ENCODE peak calls at places on chromosomes 11 and 22, in five cellular contexts. B is GM23338, A is mammary epithelial cell, G is fibroblast of lung, H is transverse colon. R is an unnamed sample.

GRCh38 chr11:97622795-97623194 is 1233.0 kb downstream of the JRKL start:
- DNase-seq in H (no peak), A (peak), G (peak), B (no peak), R (no peak)

GRCh38 chr22:24176630-24177029 is 4.7 kb upstream of the SUSD2 start:
- DNase-seq in H (no peak), B (no peak), A (no peak), G (no peak), R (no peak)

GRCh38 chr11:101446238-101446637 is 137.6 kb downstream of the TRPC6 start:
- DNase-seq in G (peak), A (peak), B (no peak), H (no peak), R (no peak)

GRCh38 chr11:121412000-121412587 is 40.0 kb upstream of the SORL1 start:
- DNase-seq in A (no peak), B (no peak), G (no peak), H (no peak), R (no peak)

GRCh38 chr11:104352036-104352435 is 188.1 kb upstream of the PDGFD start:
- DNase-seq in B (no peak), G (no peak), H (no peak), A (peak), R (no peak)

GRCh38 chr11:60754887-60755286 is 1.8 kb upstream of the MS4A15 start:
- DNase-seq in H (no peak), B (no peak), A (no peak), G (no peak), R (no peak)

GRCh38 chr11:9953994-9954626 is 290.2 kb downstream of the SWAP70 start:
- DNase-seq in H (no peak), B (no peak), A (no peak), G (peak), R (no peak)

GRCh38 chr11:34204396-34205279 is 99.2 kb downstream of the NAT10 start:
- DNase-seq in B (peak), G (no peak), A (peak), H (no peak), R (no peak)

GRCh38 chr11:7558046-7558445 is 44.2 kb downstream of the PPFIBP2 start:
- DNase-seq in G (no peak), B (no peak), H (no peak), A (no peak), R (no peak)

GRCh38 chr11:32316846-32317525 is 118.4 kb downstream of the WT1 start:
- DNase-seq in G (peak), H (no peak), B (peak), A (no peak), R (no peak)

GRCh38 chr11:68140496-68141246 is 19.5 kb upstream of the CHKA start:
- DNase-seq in G (no peak), A (no peak), H (no peak), B (no peak), R (no peak)

GRCh38 chr11:12182650-12183511 is 72.5 kb downstream of the MICAL2 start:
- DNase-seq in B (no peak), G (peak), H (no peak), A (peak), R (peak)

GRCh38 chr11:86918943-86919342 is 36.3 kb downstream of the FZD4 start:
- DNase-seq in G (no peak), B (no peak), A (no peak), H (no peak), R (no peak)

GRCh38 chr11:110907629-110908028 is 195.4 kb upstream of the ARHGAP20 start:
- DNase-seq in A (peak), B (no peak), H (peak), G (peak), R (no peak)

GRCh38 chr11:58905141-58905715 is 34.1 kb upstream of the GLYATL1 start:
- DNase-seq in A (peak), G (peak), B (peak), H (no peak), R (peak)

GRCh38 chr22:45612451-45612901 is 59.2 kb upstream of the ATXN10 start:
- DNase-seq in B (no peak), H (no peak), G (peak), A (peak), R (peak)

GRCh38 chr11:64101461-64101860 is 64.5 kb downstream of the MACROD1 start:
- DNase-seq in G (no peak), H (no peak), B (no peak), A (no peak), R (no peak)

GRCh38 chr22:39219071-39220050 is 25.4 kb downstream of the PDGFB start:
- DNase-seq in B (peak), H (no peak), A (no peak), G (no peak), R (no peak)

DNA sequence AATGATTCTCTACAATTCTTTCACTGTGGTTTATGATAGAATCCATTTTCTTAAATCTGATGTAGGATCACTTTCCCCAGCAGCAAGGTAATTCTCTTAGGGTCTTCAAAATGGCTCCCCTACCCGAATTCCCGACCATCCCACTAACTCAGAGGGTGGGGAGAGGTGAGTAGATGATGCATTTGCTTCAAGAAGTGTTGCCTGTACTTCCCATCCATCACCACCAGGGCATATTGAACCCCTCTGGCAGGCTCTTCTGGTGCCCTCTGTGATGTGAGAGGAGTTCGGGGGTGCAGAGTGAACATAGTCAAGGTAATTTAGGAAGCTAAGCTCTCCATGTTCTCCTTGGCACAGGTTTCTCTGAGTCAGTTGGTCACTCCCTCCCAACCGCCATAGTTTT is 52.3 kb downstream of the ZNRF3 start:
- DNase-seq in G (no peak), H (no peak), A (no peak), B (peak), R (no peak)
- TF ChIP-seq CTCF in G (peak), H (peak), A (peak), B (peak), R (peak)

GRCh38 chr11:45855308-45855707 is 8.0 kb downstream of the CRY2 start:
- DNase-seq in H (no peak), A (no peak), G (no peak), B (no peak), R (no peak)

GRCh38 chr11:45853616-45854219 is 6.4 kb downstream of the CRY2 start:
- DNase-seq in B (no peak), G (no peak), A (no peak), H (no peak), R (no peak)

GRCh38 chr11:45852712-45853101 is 5.4 kb downstream of the CRY2 start:
- DNase-seq in H (no peak), G (no peak), B (peak), A (no peak), R (no peak)

GRCh38 chr11:45850446-45850845 is 3.2 kb downstream of the CRY2 start:
- DNase-seq in B (no peak), H (no peak), A (no peak), G (no peak), R (no peak)

GRCh38 chr11:45852018-45852711 is 4.9 kb downstream of the CRY2 start:
- DNase-seq in H (no peak), A (no peak), B (peak), G (no peak), R (no peak)
- TF ChIP-seq CTCF in H (no peak), A (no peak), B (no peak), G (no peak), R (no peak)

DNA sequence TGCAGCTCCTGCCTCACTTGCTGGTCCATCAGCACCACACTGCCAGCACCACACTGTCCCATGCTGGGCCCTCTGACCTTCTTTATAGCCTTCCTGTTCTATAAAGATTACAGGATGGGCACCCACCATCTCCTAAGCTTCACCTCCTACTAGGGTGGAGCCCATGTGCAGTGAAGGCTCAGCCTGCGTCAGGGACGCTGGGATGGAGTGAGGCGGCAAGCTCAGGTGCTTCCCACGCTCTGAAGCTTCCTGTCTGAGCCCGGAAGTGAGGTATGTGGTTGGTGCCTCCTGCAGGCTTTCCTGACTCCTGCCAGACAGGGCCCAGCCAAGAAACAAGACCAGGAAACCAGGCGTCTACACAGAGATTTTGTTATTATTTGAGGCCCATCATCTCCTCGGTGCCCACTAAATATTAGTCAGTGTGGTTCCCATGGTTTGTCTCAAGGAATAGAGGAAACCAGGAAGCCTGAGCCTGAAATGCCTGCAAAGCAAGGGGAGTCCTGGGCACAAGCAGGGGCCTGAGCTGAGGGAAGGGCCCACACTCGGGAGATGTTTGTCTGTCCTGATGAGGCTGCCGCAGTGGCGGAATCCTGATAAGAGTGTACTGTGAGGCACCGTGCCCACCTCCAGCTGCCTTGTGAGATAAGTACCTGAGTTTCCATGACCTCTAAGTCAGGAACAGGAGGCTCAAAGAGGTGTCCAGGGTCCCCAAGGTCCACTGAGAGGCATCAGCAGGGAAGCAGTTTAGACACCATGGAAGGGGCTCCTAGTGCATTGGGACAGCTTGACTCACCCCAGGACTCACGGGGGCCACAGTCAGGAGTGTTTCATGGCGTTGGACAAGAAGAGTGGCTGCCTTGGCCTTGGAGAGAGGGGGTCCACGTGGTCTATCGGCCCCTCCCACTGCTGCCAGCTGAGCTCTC is 22.0 kb downstream of the RSPH14 start:
- DNase-seq in B (no peak), A (no peak), G (no peak), H (no peak), R (no peak)
- TF ChIP-seq CTCF in B (no peak), A (no peak), G (no peak), H (no peak), R (no peak)

GRCh38 chr11:62082292-62082657 is 41.5 kb upstream of the INCENP start:
- DNase-seq in A (no peak), G (no peak), H (no peak), B (no peak), R (no peak)
- TF ChIP-seq CTCF in A (no peak), G (no peak), H (no peak), B (no peak), R (no peak)

GRCh38 chr11:18853086-18853720 is 61.6 kb upstream of the PTPN5 start:
- DNase-seq in H (no peak), B (peak), A (peak), G (peak), R (no peak)
- TF ChIP-seq CTCF in H (peak), B (peak), A (peak), G (peak), R (peak)

DNA sequence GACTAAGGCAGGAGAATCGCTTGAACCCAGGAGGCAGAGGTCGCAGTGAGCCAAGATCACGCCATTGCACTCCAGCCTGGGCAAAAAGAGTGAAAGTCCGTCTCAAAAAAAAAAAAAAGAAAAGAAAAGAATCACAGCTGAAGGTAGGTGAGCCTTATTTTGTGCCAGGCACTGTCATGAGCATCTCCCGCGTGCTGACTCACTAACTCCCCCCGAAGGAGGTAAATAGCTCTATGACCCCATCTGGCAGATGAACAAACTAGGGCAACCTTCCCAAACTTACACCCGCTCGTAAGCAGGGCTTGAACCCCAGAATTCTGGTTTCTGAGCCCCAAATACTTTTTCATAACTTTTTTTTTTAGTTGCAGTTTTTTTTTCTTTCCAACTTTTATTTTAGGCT is 60.3 kb downstream of the ANO1 start:
- DNase-seq in H (no peak), A (no peak), G (no peak), B (peak), R (no peak)
- TF ChIP-seq CTCF in H (no peak), A (no peak), G (no peak), B (peak), R (no peak)

GRCh38 chr11:762421-763072 is 14.7 kb downstream of the GATD1 start:
- DNase-seq in H (peak), G (peak), B (peak), A (peak), R (no peak)
- TF ChIP-seq CTCF in H (peak), G (peak), B (peak), A (peak), R (no peak)

R was measured in nephron progenitor cell.